ENCODE peak calls at places on chromosome 4, in six cellular contexts. T is fibroblast of pulmonary artery, L is lung, I is right cardiac atrium, Q is IMR-90, S is HFF-Myc. O is an unnamed sample.

GRCh38 chr4:56622176-56622575 is 58.9 kb downstream of the HOPX start:
- DNase-seq in L (no peak), T (no peak), Q (no peak), I (no peak), S (no peak), O (no peak)

GRCh38 chr4:139223682-139224317 is 46.8 kb upstream of the ELF2 start:
- DNase-seq in S (no peak), L (no peak), T (peak), Q (peak), I (peak), O (peak)

GRCh38 chr4:71181332-71181731 is 157.5 kb upstream of the SLC4A4 start:
- DNase-seq in S (no peak), I (no peak), Q (no peak), L (no peak), T (no peak), O (no peak)

GRCh38 chr4:3702084-3702521 is 64.1 kb upstream of the ADRA2C start:
- DNase-seq in Q (no peak), I (peak), T (no peak), L (no peak), S (no peak), O (no peak)

GRCh38 chr4:6221296-6221850 is 21.0 kb upstream of the JAKMIP1 start:
- DNase-seq in Q (no peak), T (no peak), L (no peak), S (no peak), I (no peak), O (no peak)

GRCh38 chr4:3010998-3011397 is 47.6 kb downstream of the GRK4 start:
- DNase-seq in L (no peak), S (peak), I (no peak), T (peak), Q (peak), O (peak)

GRCh38 chr4:34953145-34953799 is 1291.0 kb downstream of the ARAP2 start:
- DNase-seq in S (peak), L (no peak), Q (no peak), I (no peak), T (no peak), O (no peak)

GRCh38 chr4:26206339-26206738 is 114.5 kb upstream of the RBPJ start:
- DNase-seq in T (peak), L (no peak), I (peak), Q (peak), S (no peak), O (no peak)

GRCh38 chr4:80365928-80366327 is 30.4 kb downstream of the CFAP299 start:
- DNase-seq in Q (peak), S (peak), T (peak), L (peak), I (no peak), O (peak)

GRCh38 chr4:5050520-5050955 is 742 bp upstream of the STK32B start:
- DNase-seq in Q (peak), T (peak), S (no peak), I (peak), L (peak), O (peak)

GRCh38 chr4:110823251-110823650 is 200.4 kb upstream of the PITX2 start:
- DNase-seq in T (no peak), L (no peak), Q (peak), I (peak), S (no peak), O (no peak)

GRCh38 chr4:42673084-42673429 is 16.2 kb upstream of the ATP8A1 start:
- DNase-seq in T (peak), S (no peak), Q (no peak), L (peak), I (peak), O (peak)

GRCh38 chr4:11223261-11223660 is 205.4 kb downstream of the HS3ST1 start:
- DNase-seq in T (no peak), I (no peak), L (no peak), Q (no peak), S (no peak), O (no peak)

GRCh38 chr4:79141530-79141929 is 184.3 kb downstream of the NAA11 start:
- DNase-seq in L (no peak), Q (peak), I (no peak), S (no peak), T (peak), O (no peak)

GRCh38 chr4:38132140-38132673 is 172.0 kb downstream of the PTTG2 start:
- DNase-seq in I (no peak), Q (peak), S (peak), L (no peak), T (peak), O (no peak)

GRCh38 chr4:32735856-32736590 is 2015.9 kb downstream of the PCDH7 start:
- DNase-seq in T (no peak), L (no peak), Q (no peak), S (no peak), I (no peak), O (peak)

GRCh38 chr4:77158487-77158861 is 1.5 kb downstream of the CCNG2 start:
- DNase-seq in L (no peak), S (no peak), Q (no peak), I (no peak), T (peak), O (peak)

GRCh38 chr4:42555828-42556227 is 101.1 kb downstream of the ATP8A1 start:
- DNase-seq in Q (no peak), L (no peak), T (peak), S (no peak), I (no peak), O (no peak)

GRCh38 chr4:147731611-147732515 is at the start of gene ARHGAP10:
- DNase-seq in T (peak), Q (peak), I (peak), L (peak), S (no peak), O (peak)

GRCh38 chr4:40448875-40449274 is 113.7 kb downstream of the CHRNA9 start:
- DNase-seq in S (no peak), L (no peak), T (no peak), I (no peak), Q (no peak), O (peak)

GRCh38 chr4:39021631-39022030 is 10.6 kb downstream of the TMEM156 start:
- DNase-seq in Q (peak), I (no peak), S (no peak), T (no peak), L (no peak), O (no peak)

GRCh38 chr4:156672492-156672891 is 299.1 kb downstream of the PDGFC start:
- DNase-seq in I (no peak), T (no peak), S (no peak), Q (no peak), L (no peak), O (no peak)

GRCh38 chr4:186067757-186068385 is 1.1 kb upstream of the TLR3 start:
- DNase-seq in S (peak), L (peak), Q (peak), T (peak), I (peak), O (peak)

GRCh38 chr4:166594326-166594946 is 639.9 kb downstream of the SPOCK3 start:
- DNase-seq in I (no peak), L (no peak), Q (no peak), T (peak), S (peak), O (no peak)

GRCh38 chr4:25860586-25861421 is 2.0 kb downstream of the SEL1L3 start:
- DNase-seq in T (peak), L (peak), S (no peak), Q (peak), I (no peak), O (no peak)

GRCh38 chr4:185912779-185913178 is 100.8 kb upstream of the SORBS2 start:
- DNase-seq in T (no peak), L (no peak), I (no peak), Q (no peak), S (peak), O (no peak)

GRCh38 chr4:146333187-146333894 is 119.0 kb downstream of the REELD1 start:
- DNase-seq in S (peak), Q (peak), I (no peak), L (no peak), T (peak), O (no peak)

GRCh38 chr4:4585012-4585670 is 43.3 kb upstream of the STX18 start:
- DNase-seq in T (peak), Q (peak), I (no peak), S (no peak), L (no peak), O (no peak)

GRCh38 chr4:7397206-7398103 is 37.3 kb downstream of the PSAPL1 start:
- DNase-seq in L (no peak), S (no peak), Q (peak), T (no peak), I (no peak), O (no peak)

GRCh38 chr4:54843106-54843505 is 185.3 kb downstream of the KIT start:
- DNase-seq in S (no peak), T (no peak), L (no peak), I (no peak), Q (no peak), O (peak)

GRCh38 chr4:105050896-105051295 is 95.8 kb upstream of the TET2 start:
- DNase-seq in T (peak), S (no peak), Q (peak), L (no peak), I (no peak), O (no peak)

GRCh38 chr4:87545052-87545451 is 15.9 kb upstream of the SPARCL1 start:
- DNase-seq in T (no peak), L (no peak), I (no peak), Q (no peak), S (no peak), O (no peak)

GRCh38 chr4:144288011-144288903 is 147.7 kb upstream of the GYPA start:
- DNase-seq in Q (no peak), L (no peak), I (no peak), T (no peak), S (no peak), O (no peak)

GRCh38 chr4:183960912-183961569 is 55.9 kb downstream of the STOX2 start:
- DNase-seq in I (peak), Q (no peak), T (no peak), L (no peak), S (no peak), O (no peak)

GRCh38 chr4:20248155-20248558 is 3.5 kb upstream of the SLIT2 start:
- DNase-seq in I (no peak), T (peak), S (peak), Q (peak), L (no peak), O (no peak)

GRCh38 chr4:110610620-110610939 is 12.3 kb downstream of the PITX2 start:
- DNase-seq in Q (no peak), I (no peak), T (no peak), S (no peak), L (no peak), O (no peak)

GRCh38 chr4:76782837-76783236 is 115.1 kb downstream of the SOWAHB start:
- DNase-seq in S (no peak), Q (peak), I (no peak), L (no peak), T (peak), O (no peak)

GRCh38 chr4:102758241-102758871 is 2.4 kb downstream of the MANBA start:
- DNase-seq in Q (no peak), L (no peak), S (no peak), I (no peak), T (no peak), O (no peak)
- H3K4me3 ChIP-seq in Q (no peak), L (no peak), S (no peak), I (no peak), T (no peak), O (no peak)

GRCh38 chr4:24322517-24322916 is 261.8 kb downstream of the DHX15 start:
- DNase-seq in T (no peak), S (peak), I (no peak), Q (peak), L (no peak), O (no peak)
- H3K4me3 ChIP-seq in T (no peak), S (no peak), I (no peak), Q (no peak), L (no peak), O (no peak)

GRCh38 chr4:122764071-122764807 is 31.7 kb downstream of the BBS12 start:
- DNase-seq in I (no peak), L (no peak), Q (peak), T (peak), S (peak), O (no peak)
- H3K4me3 ChIP-seq in I (no peak), L (no peak), Q (no peak), T (no peak), S (no peak), O (no peak)

GRCh38 chr4:140718240-140718639 is 37.9 kb downstream of the TBC1D9 start:
- DNase-seq in S (no peak), T (peak), Q (peak), L (no peak), I (no peak), O (no peak)

GRCh38 chr4:140719693-140720092 is 36.5 kb downstream of the TBC1D9 start:
- DNase-seq in I (no peak), T (no peak), L (no peak), Q (no peak), S (no peak), O (no peak)

GRCh38 chr4:140720387-140721087 is 35.6 kb downstream of the TBC1D9 start:
- DNase-seq in Q (no peak), T (no peak), I (no peak), S (no peak), L (no peak), O (no peak)

GRCh38 chr4:140719022-140719421 is 37.2 kb downstream of the TBC1D9 start:
- DNase-seq in S (no peak), Q (peak), L (no peak), T (peak), I (no peak), O (no peak)

DNA sequence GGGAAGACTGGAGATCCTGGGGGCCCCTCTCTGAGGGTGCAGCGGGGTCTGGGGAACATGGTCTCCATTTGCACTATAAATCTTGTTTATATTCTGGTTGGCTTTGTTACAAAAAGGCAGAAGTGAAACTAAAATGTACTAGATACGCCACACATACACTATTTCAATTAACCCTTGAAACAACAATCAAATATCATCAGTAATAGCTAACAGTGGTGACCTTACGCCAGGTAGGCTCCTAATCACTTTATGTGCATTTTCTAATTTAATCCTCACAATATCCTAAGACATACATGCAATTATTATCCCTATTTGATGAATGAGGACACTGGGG is 35.1 kb downstream of the TBC1D9 start:
- DNase-seq in S (no peak), I (no peak), L (no peak), Q (no peak), T (no peak), O (no peak)
- H3K4me3 ChIP-seq in S (no peak), I (no peak), L (no peak), Q (no peak), T (no peak), O (no peak)

GRCh38 chr4:73962724-73963123 is 19.1 kb downstream of the PF4 start:
- DNase-seq in I (no peak), Q (no peak), T (no peak), S (no peak), L (no peak), O (no peak)

GRCh38 chr4:73970011-73970410 is 11.8 kb downstream of the PF4 start:
- DNase-seq in L (no peak), T (no peak), I (no peak), S (no peak), Q (no peak), O (no peak)

GRCh38 chr4:73970945-73971344 is 10.9 kb downstream of the PF4 start:
- DNase-seq in Q (no peak), S (no peak), L (no peak), T (no peak), I (no peak), O (no peak)

GRCh38 chr4:73967891-73968290 is 13.9 kb downstream of the PF4 start:
- DNase-seq in L (no peak), Q (no peak), T (no peak), S (no peak), I (no peak), O (no peak)

GRCh38 chr4:73964862-73965611 is 16.8 kb downstream of the PF4 start:
- DNase-seq in I (no peak), T (peak), Q (no peak), L (no peak), S (no peak), O (no peak)
- H3K4me3 ChIP-seq in I (no peak), T (no peak), Q (no peak), L (no peak), S (no peak), O (no peak)

DNA sequence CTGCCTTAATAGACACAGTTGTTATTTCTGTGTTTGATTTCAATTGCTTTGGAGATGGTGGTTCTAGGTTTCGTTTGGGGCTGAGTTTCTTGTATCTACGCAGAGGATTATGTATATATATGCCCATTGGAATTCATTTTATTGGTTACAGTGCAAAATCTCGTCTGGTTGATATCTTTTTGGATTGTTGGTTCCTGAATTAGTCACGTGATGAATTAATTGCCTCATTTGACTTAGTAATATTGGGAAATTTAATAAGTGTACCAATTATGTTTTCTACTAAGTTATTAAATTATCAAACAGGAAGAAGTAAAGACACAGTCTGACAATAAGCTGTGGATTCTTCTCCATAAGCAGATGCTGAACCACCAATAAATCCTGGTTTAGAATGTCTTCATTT is 467.9 kb upstream of the TENM3 start:
- DNase-seq in S (no peak), Q (no peak), L (no peak), T (no peak), I (no peak), O (no peak)
- H3K4me3 ChIP-seq in S (no peak), Q (no peak), L (no peak), T (no peak), I (no peak), O (no peak)

GRCh38 chr4:88758264-88758663 is 60.6 kb upstream of the NAP1L5 start:
- DNase-seq in Q (peak), I (no peak), S (no peak), T (no peak), L (no peak), O (no peak)
- H3K4me3 ChIP-seq in Q (no peak), I (no peak), S (no peak), T (no peak), L (no peak), O (peak)

GRCh38 chr4:181752516-181752915 is 490.7 kb upstream of the TENM3 start:
- DNase-seq in S (no peak), Q (no peak), I (no peak), L (no peak), T (no peak), O (no peak)
- H3K4me3 ChIP-seq in S (no peak), Q (no peak), I (no peak), L (no peak), T (no peak), O (no peak)

GRCh38 chr4:1310031-1310795 is 20.5 kb downstream of the MAEA start:
- DNase-seq in T (no peak), L (no peak), Q (peak), S (no peak), I (no peak), O (no peak)
- H3K4me3 ChIP-seq in T (peak), L (peak), Q (peak), S (peak), I (no peak), O (peak)